ENCODE peak calls at places on chromosome 2, in ten cellular contexts. One of them, this sample, is unnamed.

GRCh38 chr2:178934571-178934970 is 115.4 kb downstream of the CCDC141 start:
- ATAC-seq in activated CD4-positive, alpha-beta T cell treated with anti-CD3 and anti-CD28 coated beads for 36 hours: no peak
- ATAC-seq in upper lobe of right lung: no peak
- ATAC-seq in stimulated activated effector memory CD8-positive, alpha-beta T cell treated with anti-CD3 and anti-CD28 coated beads, Interleukin-12 subunit alpha, Interleukin-12 subunit beta, amount 100 ng/mL, for 72 hours: no peak
- ATAC-seq in memory B cell: no peak
- ATAC-seq in stimulated activated naive CD8-positive, alpha-beta T cell treated with anti-CD3 and anti-CD28 coated beads, Interleukin-15, Interleukin-2, amounts not matched to agents 100 U/mL and 50 U/mL, for 24 hours: no peak
- ATAC-seq in body of pancreas: no peak
- ATAC-seq in left lung: no peak
- ATAC-seq in HepG2: no peak
- ATAC-seq in K562: no peak
- ATAC-seq in this sample: no peak

GRCh38 chr2:62197609-62198236 is 1.8 kb downstream of the B3GNT2 start:
- ATAC-seq in activated CD4-positive, alpha-beta T cell treated with anti-CD3 and anti-CD28 coated beads for 36 hours: no peak
- ATAC-seq in upper lobe of right lung: peak
- ATAC-seq in stimulated activated effector memory CD8-positive, alpha-beta T cell treated with anti-CD3 and anti-CD28 coated beads, Interleukin-12 subunit alpha, Interleukin-12 subunit beta, amount 100 ng/mL, for 72 hours: no peak
- ATAC-seq in memory B cell: no peak
- ATAC-seq in stimulated activated naive CD8-positive, alpha-beta T cell treated with anti-CD3 and anti-CD28 coated beads, Interleukin-15, Interleukin-2, amounts not matched to agents 100 U/mL and 50 U/mL, for 24 hours: no peak
- ATAC-seq in body of pancreas: no peak
- ATAC-seq in left lung: peak
- ATAC-seq in HepG2: peak
- ATAC-seq in K562: peak
- ATAC-seq in this sample: no peak

GRCh38 chr2:199470672-199471442 is 13.1 kb upstream of the SATB2 start:
- ATAC-seq in activated CD4-positive, alpha-beta T cell treated with anti-CD3 and anti-CD28 coated beads for 36 hours: no peak
- ATAC-seq in upper lobe of right lung: no peak
- ATAC-seq in stimulated activated effector memory CD8-positive, alpha-beta T cell treated with anti-CD3 and anti-CD28 coated beads, Interleukin-12 subunit alpha, Interleukin-12 subunit beta, amount 100 ng/mL, for 72 hours: no peak
- ATAC-seq in memory B cell: no peak
- ATAC-seq in stimulated activated naive CD8-positive, alpha-beta T cell treated with anti-CD3 and anti-CD28 coated beads, Interleukin-15, Interleukin-2, amounts not matched to agents 100 U/mL and 50 U/mL, for 24 hours: no peak
- ATAC-seq in body of pancreas: no peak
- ATAC-seq in left lung: no peak
- ATAC-seq in HepG2: peak
- ATAC-seq in K562: no peak
- ATAC-seq in this sample: no peak

GRCh38 chr2:179558010-179558911 is 293.6 kb upstream of the SESTD1 start:
- ATAC-seq in activated CD4-positive, alpha-beta T cell treated with anti-CD3 and anti-CD28 coated beads for 36 hours: no peak
- ATAC-seq in upper lobe of right lung: peak
- ATAC-seq in stimulated activated effector memory CD8-positive, alpha-beta T cell treated with anti-CD3 and anti-CD28 coated beads, Interleukin-12 subunit alpha, Interleukin-12 subunit beta, amount 100 ng/mL, for 72 hours: no peak
- ATAC-seq in memory B cell: no peak
- ATAC-seq in stimulated activated naive CD8-positive, alpha-beta T cell treated with anti-CD3 and anti-CD28 coated beads, Interleukin-15, Interleukin-2, amounts not matched to agents 100 U/mL and 50 U/mL, for 24 hours: no peak
- ATAC-seq in body of pancreas: peak
- ATAC-seq in left lung: peak
- ATAC-seq in HepG2: peak
- ATAC-seq in K562: no peak
- ATAC-seq in this sample: no peak

GRCh38 chr2:144596074-144596871 is 76.4 kb upstream of the ZEB2 start:
- ATAC-seq in activated CD4-positive, alpha-beta T cell treated with anti-CD3 and anti-CD28 coated beads for 36 hours: no peak
- ATAC-seq in upper lobe of right lung: peak
- ATAC-seq in stimulated activated effector memory CD8-positive, alpha-beta T cell treated with anti-CD3 and anti-CD28 coated beads, Interleukin-12 subunit alpha, Interleukin-12 subunit beta, amount 100 ng/mL, for 72 hours: peak
- ATAC-seq in memory B cell: peak
- ATAC-seq in stimulated activated naive CD8-positive, alpha-beta T cell treated with anti-CD3 and anti-CD28 coated beads, Interleukin-15, Interleukin-2, amounts not matched to agents 100 U/mL and 50 U/mL, for 24 hours: peak
- ATAC-seq in body of pancreas: no peak
- ATAC-seq in left lung: peak
- ATAC-seq in HepG2: peak
- ATAC-seq in K562: peak
- ATAC-seq in this sample: peak

GRCh38 chr2:157427922-157428303 is 16.0 kb downstream of the CYTIP start:
- ATAC-seq in activated CD4-positive, alpha-beta T cell treated with anti-CD3 and anti-CD28 coated beads for 36 hours: no peak
- ATAC-seq in upper lobe of right lung: no peak
- ATAC-seq in stimulated activated effector memory CD8-positive, alpha-beta T cell treated with anti-CD3 and anti-CD28 coated beads, Interleukin-12 subunit alpha, Interleukin-12 subunit beta, amount 100 ng/mL, for 72 hours: no peak
- ATAC-seq in memory B cell: no peak
- ATAC-seq in stimulated activated naive CD8-positive, alpha-beta T cell treated with anti-CD3 and anti-CD28 coated beads, Interleukin-15, Interleukin-2, amounts not matched to agents 100 U/mL and 50 U/mL, for 24 hours: no peak
- ATAC-seq in body of pancreas: no peak
- ATAC-seq in left lung: no peak
- ATAC-seq in HepG2: no peak
- ATAC-seq in K562: no peak
- ATAC-seq in this sample: no peak

GRCh38 chr2:114661926-114662670 is 219.7 kb downstream of the DPP10 start:
- ATAC-seq in activated CD4-positive, alpha-beta T cell treated with anti-CD3 and anti-CD28 coated beads for 36 hours: peak
- ATAC-seq in upper lobe of right lung: peak
- ATAC-seq in stimulated activated effector memory CD8-positive, alpha-beta T cell treated with anti-CD3 and anti-CD28 coated beads, Interleukin-12 subunit alpha, Interleukin-12 subunit beta, amount 100 ng/mL, for 72 hours: no peak
- ATAC-seq in memory B cell: no peak
- ATAC-seq in stimulated activated naive CD8-positive, alpha-beta T cell treated with anti-CD3 and anti-CD28 coated beads, Interleukin-15, Interleukin-2, amounts not matched to agents 100 U/mL and 50 U/mL, for 24 hours: peak
- ATAC-seq in body of pancreas: peak
- ATAC-seq in left lung: peak
- ATAC-seq in HepG2: no peak
- ATAC-seq in K562: no peak
- ATAC-seq in this sample: no peak

GRCh38 chr2:197116306-197116879 is 189.9 kb upstream of the PGAP1 start:
- ATAC-seq in activated CD4-positive, alpha-beta T cell treated with anti-CD3 and anti-CD28 coated beads for 36 hours: peak
- ATAC-seq in upper lobe of right lung: no peak
- ATAC-seq in stimulated activated effector memory CD8-positive, alpha-beta T cell treated with anti-CD3 and anti-CD28 coated beads, Interleukin-12 subunit alpha, Interleukin-12 subunit beta, amount 100 ng/mL, for 72 hours: no peak
- ATAC-seq in memory B cell: no peak
- ATAC-seq in stimulated activated naive CD8-positive, alpha-beta T cell treated with anti-CD3 and anti-CD28 coated beads, Interleukin-15, Interleukin-2, amounts not matched to agents 100 U/mL and 50 U/mL, for 24 hours: peak
- ATAC-seq in body of pancreas: no peak
- ATAC-seq in left lung: no peak
- ATAC-seq in HepG2: no peak
- ATAC-seq in K562: no peak
- ATAC-seq in this sample: no peak

GRCh38 chr2:171880774-171881173 is 13.3 kb downstream of the SLC25A12 start:
- ATAC-seq in activated CD4-positive, alpha-beta T cell treated with anti-CD3 and anti-CD28 coated beads for 36 hours: no peak
- ATAC-seq in upper lobe of right lung: no peak
- ATAC-seq in stimulated activated effector memory CD8-positive, alpha-beta T cell treated with anti-CD3 and anti-CD28 coated beads, Interleukin-12 subunit alpha, Interleukin-12 subunit beta, amount 100 ng/mL, for 72 hours: no peak
- ATAC-seq in memory B cell: no peak
- ATAC-seq in stimulated activated naive CD8-positive, alpha-beta T cell treated with anti-CD3 and anti-CD28 coated beads, Interleukin-15, Interleukin-2, amounts not matched to agents 100 U/mL and 50 U/mL, for 24 hours: no peak
- ATAC-seq in body of pancreas: no peak
- ATAC-seq in left lung: no peak
- ATAC-seq in HepG2: no peak
- ATAC-seq in K562: no peak
- ATAC-seq in this sample: no peak

This sample was measured in activated T-helper 17 cell treated with anti-CD3 and anti-CD28 coated beads, Interleukin-2, amount 50 U/mL, for 72 hours.